ENCODE peak calls at places on chromosomes 12 and 14, in five cellular contexts. C is colonic mucosa, L is PC-3, Y is right lobe of liver, A is mammary epithelial cell. U is an unnamed sample.

GRCh38 chr14:103803661-103804060 is 43.7 kb downstream of the PPP1R13B start:
- DNase-seq in C (no peak), L (peak; percentile 28), Y (no peak), A (peak; percentile 78), U (peak; percentile 92)

GRCh38 chr14:20343855-20344205 is 395 bp downstream of the PARP2 start:
- DNase-seq in C (no peak), L (peak; percentile 32), Y (no peak), A (no peak), U (no peak)

GRCh38 chr12:31876568-31877424 is 82.4 kb upstream of the RESF1 start:
- DNase-seq in C (no peak), L (no peak), Y (no peak), A (no peak), U (no peak)

GRCh38 chr12:62075860-62076259 is 184.3 kb upstream of the USP15 start:
- DNase-seq in C (no peak), L (no peak), Y (no peak), A (no peak), U (no peak)

GRCh38 chr14:23112359-23113178 is 6.5 kb downstream of the CEBPE start:
- DNase-seq in C (no peak), L (no peak), Y (no peak), A (no peak), U (no peak)

GRCh38 chr14:103782376-103782775 is 65.0 kb downstream of the PPP1R13B start:
- DNase-seq in C (no peak), L (no peak), Y (no peak), A (no peak), U (no peak)

GRCh38 chr14:89252887-89253532 is 164.0 kb downstream of the FOXN3 start:
- DNase-seq in C (no peak), L (no peak), Y (peak; percentile 27), A (no peak), U (no peak)

GRCh38 chr12:53343978-53344377 is 7.8 kb upstream of the SP7 start:
- DNase-seq in C (no peak), L (no peak), Y (no peak), A (no peak), U (no peak)

GRCh38 chr12:131833896-131834641 is 5.9 kb downstream of the MMP17 start:
- DNase-seq in C (no peak), L (peak; percentile 43), Y (no peak), A (no peak), U (no peak)

GRCh38 chr12:117047810-117048584 is 51.2 kb downstream of the TESC start:
- DNase-seq in C (no peak), L (no peak), Y (no peak), A (no peak), U (no peak)

GRCh38 chr12:64171715-64172114 is 50.4 kb downstream of the KICS2 start:
- DNase-seq in C (no peak), L (peak; percentile 88), Y (no peak), A (peak; percentile 56), U (peak; percentile 86)

GRCh38 chr12:69064734-69065413 is 131.9 kb upstream of the CPM start:
- DNase-seq in C (no peak), L (no peak), Y (no peak), A (no peak), U (no peak)

GRCh38 chr14:72186461-72187035 is 254.3 kb downstream of the RGS6 start:
- DNase-seq in C (no peak), L (no peak), Y (no peak), A (no peak), U (no peak)

GRCh38 chr14:65303185-65303901 is 109.2 kb upstream of the FUT8 start:
- DNase-seq in C (peak; percentile 30), L (peak; percentile 89), Y (no peak), A (peak; percentile 60), U (peak; percentile 55)

DNA sequence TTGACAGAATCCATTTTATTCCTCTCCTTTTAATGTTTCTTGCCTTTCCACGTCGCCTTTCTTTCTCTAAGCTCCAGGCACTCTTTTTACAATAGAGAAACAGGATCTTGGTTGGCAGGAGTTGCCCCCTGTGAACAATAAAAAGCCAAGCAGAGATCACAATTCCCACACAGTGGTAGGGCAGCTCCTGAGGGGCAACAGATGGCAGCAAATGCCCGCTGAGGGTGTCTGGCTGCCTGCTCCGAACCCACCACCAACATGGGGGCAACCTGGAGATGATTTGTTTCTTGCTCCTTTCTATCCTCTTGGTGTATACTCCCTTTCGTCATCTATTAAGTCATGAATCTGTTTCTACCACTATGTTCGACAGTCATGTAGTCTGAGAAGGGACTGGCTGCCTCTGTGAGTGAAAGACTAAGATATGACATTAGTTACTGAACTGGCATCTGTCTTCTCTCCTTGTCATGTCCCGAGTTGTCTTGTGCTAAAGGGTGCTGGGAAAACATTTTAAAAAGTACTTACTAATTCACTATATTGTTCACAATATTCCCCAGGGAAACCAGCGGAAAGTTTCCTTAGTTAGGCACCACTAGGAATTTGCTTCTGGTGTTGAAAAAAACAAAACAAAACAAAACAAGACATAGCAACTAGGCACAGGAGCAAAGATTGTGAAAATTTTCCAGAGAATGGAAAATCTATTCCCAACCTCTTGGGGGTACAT is 170.1 kb downstream of the STXBP6 start:
- DNase-seq in C (no peak), L (no peak), Y (no peak), A (no peak), U (no peak)
- H3K27ac ChIP-seq in C (no peak overlapping the region), L (no peak overlapping the region), Y (no peak overlapping the region), A (no peak overlapping the region), U (no peak overlapping the region)

DNA sequence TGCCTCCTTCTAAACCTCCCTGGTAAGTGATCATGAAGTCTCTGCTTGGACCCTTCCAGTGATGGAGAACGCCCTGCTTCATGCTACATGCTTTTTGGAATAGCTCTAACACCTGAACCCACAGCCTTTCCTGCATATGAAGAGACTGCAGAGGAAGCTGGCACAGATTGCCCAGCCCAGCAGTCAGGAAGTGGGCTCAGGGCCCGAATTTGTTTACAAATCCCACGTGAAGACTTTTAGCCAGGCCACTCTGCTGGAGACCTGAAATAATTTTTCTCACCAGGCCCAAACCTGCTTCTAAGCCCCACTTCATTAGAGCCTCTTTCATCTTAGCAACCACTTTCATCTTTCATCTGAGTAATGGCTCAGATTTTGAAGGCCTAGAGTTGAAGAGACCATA is 22.9 kb downstream of the RTN1 start:
- DNase-seq in C (no peak), L (no peak), Y (no peak), A (no peak), U (no peak)
- H3K4me1 ChIP-seq in C (no peaks in the 10 kb centered on the region), L (no peaks in the 10 kb centered on the region), Y (no peaks in the 10 kb centered on the region), A (no peaks in the 10 kb centered on the region), U (no peaks in the 10 kb centered on the region)

GRCh38 chr12:102484017-102484731 is 3.8 kb upstream of the IGF1 start:
- DNase-seq in C (peak; percentile 45), L (peak; percentile 68), Y (peak; percentile 29), A (peak; percentile 16), U (no peak)
- H3K27ac ChIP-seq in C (no peak overlapping the region), L (no peak overlapping the region), Y (peak overlapping the region; percentile 25), A (no peak overlapping the region), U (no peak overlapping the region)

GRCh38 chr14:81430284-81430683 is 30.2 kb upstream of the STON2 start:
- DNase-seq in C (no peak), L (no peak), Y (no peak), A (no peak), U (no peak)
- H3K4me1 ChIP-seq in C (no peaks in the 10 kb centered on the region), L (peaks cover 5% of the 10 kb centered on the region), Y (no peaks in the 10 kb centered on the region), A (peaks cover 38% of the 10 kb centered on the region), U (peaks cover 29% of the 10 kb centered on the region)

GRCh38 chr14:68945190-68945584 is 33.9 kb downstream of the ACTN1 start:
- DNase-seq in C (no peak), L (no peak), Y (no peak), A (no peak), U (no peak)
- H3K27ac ChIP-seq in C (peak overlapping the region; percentile 81), L (no peak overlapping the region), Y (peak overlapping the region; percentile 33), A (peak overlapping the region; percentile 51), U (no peak overlapping the region)

U was measured in foreskin keratinocyte.